ENCODE peak calls at places on chromosomes 6 and 20, in four cellular contexts. Z is H1, D is K562, Q is GM12878. X is an unnamed sample.

GRCh38 chr20:57702091-57702490 is 7.7 kb downstream of the PMEPA1 start:
- DNase-seq in D (no peak), Z (no peak), Q (no peak), X (no peak)

GRCh38 chr6:1082040-1082935 is 229.6 kb upstream of the FOXQ1 start:
- DNase-seq in Q (no peak), Z (no peak), D (no peak), X (no peak)

GRCh38 chr20:38094373-38094775 is 60.8 kb downstream of the RPRD1B start:
- DNase-seq in D (peak), Z (no peak), Q (peak), X (no peak)

GRCh38 chr6:99031957-99032356 is 84.2 kb upstream of the FBXL4 start:
- DNase-seq in Q (no peak), D (no peak), Z (no peak), X (no peak)

GRCh38 chr6:111198841-111199240 is 111.5 kb downstream of the SLC16A10 start:
- DNase-seq in Z (no peak), D (no peak), Q (no peak), X (no peak)

GRCh38 chr6:154653853-154654252 is 79.4 kb upstream of the SCAF8 start:
- DNase-seq in Z (no peak), Q (no peak), D (no peak), X (no peak)

GRCh38 chr6:45445749-45446454 is 68.2 kb upstream of the SUPT3H start:
- DNase-seq in Z (no peak), Q (no peak), D (peak), X (peak)

GRCh38 chr6:170172406-170172805 is 118.5 kb downstream of the DLL1 start:
- DNase-seq in Z (no peak), Q (no peak), D (no peak), X (no peak)

GRCh38 chr20:25077610-25078169 is 4.3 kb downstream of the VSX1 start:
- DNase-seq in D (no peak), Q (no peak), Z (no peak), X (no peak)

GRCh38 chr6:143878272-143878760 is 14.0 kb downstream of the ZC2HC1B start:
- DNase-seq in D (no peak), Z (no peak), Q (no peak), X (no peak)

GRCh38 chr20:34072076-34072475 is 40.0 kb downstream of the EIF2S2 start:
- DNase-seq in Q (no peak), Z (no peak), D (no peak), X (no peak)

GRCh38 chr6:89350281-89351037 is 2.1 kb downstream of the UBE2J1 start:
- DNase-seq in Z (no peak), Q (no peak), D (no peak), X (no peak)

GRCh38 chr6:13014551-13015378 is 298.2 kb downstream of the PHACTR1 start:
- DNase-seq in Z (no peak), D (no peak), Q (no peak), X (no peak)

GRCh38 chr6:20211037-20211940 is 980 bp downstream of the MBOAT1 start:
- DNase-seq in D (peak), Z (no peak), Q (no peak), X (no peak)
- TF ChIP-seq POLR2AphosphoS5 in D (peak), Z (no peak), Q (no peak), X (peak)

GRCh38 chr6:140440223-140440810 is 1065.9 kb upstream of the CITED2 start:
- DNase-seq in Z (no peak), Q (no peak), D (no peak), X (no peak)

GRCh38 chr6:140437619-140438345 is 1063.3 kb upstream of the CITED2 start:
- DNase-seq in Z (no peak), D (no peak), Q (no peak), X (no peak)

GRCh38 chr6:140445474-140446004 is 1071.1 kb upstream of the CITED2 start:
- DNase-seq in Q (no peak), Z (no peak), D (no peak), X (no peak)

GRCh38 chr6:140438346-140438735 is 1063.9 kb upstream of the CITED2 start:
- DNase-seq in D (no peak), Q (no peak), Z (no peak), X (no peak)

GRCh38 chr6:140441256-140441655 is 1066.8 kb upstream of the CITED2 start:
- DNase-seq in D (peak), Q (no peak), Z (no peak), X (no peak)
- TF ChIP-seq EGR1 in D (no peak), Q (no peak), Z (no peak), X (no peak)

DNA sequence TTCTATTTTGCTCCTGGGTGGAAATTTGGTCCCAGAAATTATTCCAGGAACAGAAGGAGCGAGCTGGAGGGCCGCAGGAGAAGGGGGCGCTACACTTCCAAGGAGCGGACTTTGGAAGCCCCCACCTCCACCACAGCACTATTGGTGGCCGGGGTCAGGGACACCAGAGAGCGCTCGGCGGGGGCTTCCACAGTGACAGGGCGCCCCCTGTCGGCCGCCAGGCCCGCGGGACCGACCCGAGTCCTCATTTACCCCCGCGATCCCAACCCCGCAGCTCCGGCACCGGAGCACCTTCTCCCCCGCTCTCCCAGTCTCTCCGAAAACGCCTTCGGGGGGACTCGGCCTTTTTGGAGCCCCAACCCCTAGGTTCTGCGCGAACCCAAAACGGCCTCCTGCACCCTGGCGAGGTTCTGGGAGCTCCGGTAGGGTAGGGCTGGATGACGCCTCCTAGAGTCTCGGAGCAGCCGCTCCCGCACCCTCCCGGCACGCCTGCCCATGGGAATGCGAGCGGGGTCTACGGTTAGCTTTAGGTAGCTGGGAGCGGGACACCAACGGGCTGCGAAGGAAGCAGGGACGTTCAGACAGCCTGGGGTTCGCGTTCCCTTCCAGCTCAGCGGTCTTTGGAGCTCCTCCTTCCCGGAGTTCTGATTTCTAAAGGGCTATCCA is 2.4 kb upstream of the FOXA2 start:
- DNase-seq in Q (no peak), D (peak), Z (no peak), X (no peak)
- TF ChIP-seq POLR2AphosphoS5 in Q (no peak), D (no peak), Z (no peak), X (no peak)

DNA sequence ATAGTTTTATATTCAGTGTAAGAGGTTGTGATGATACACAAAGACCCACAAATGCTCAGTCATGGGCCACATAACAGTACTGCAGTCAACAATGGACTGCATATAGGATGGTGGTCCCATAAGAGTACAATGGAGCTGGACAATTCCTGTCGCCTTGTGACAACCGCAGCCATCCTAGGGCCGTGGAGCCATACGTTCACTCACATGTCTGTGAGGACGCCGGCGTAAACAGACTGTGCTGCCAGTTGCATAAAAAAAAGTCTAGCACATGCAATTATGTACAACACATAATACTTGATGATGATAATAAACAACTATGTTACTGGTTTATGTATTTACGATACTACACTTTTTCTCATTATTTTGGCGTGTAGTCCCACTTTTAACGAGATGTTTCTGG is 30.9 kb downstream of the BFSP1 start:
- DNase-seq in Q (no peak), D (no peak), Z (no peak), X (no peak)
- TF ChIP-seq EGR1 in Q (no peak), D (no peak), Z (no peak), X (no peak)